ENCODE peak calls at places on chromosome 18, in six cellular contexts. Y, W, L, P, Z and Q are unnamed samples.

GRCh38 chr18:55501594-55502345 is 86.2 kb downstream of the TCF4 start:
- DNase-seq in Y (no peak), W (no peak), L (peak; percentile 59), P (no peak), Z (no peak), Q (no peak)

GRCh38 chr18:68177807-68178702 is 536.9 kb downstream of the TMX3 start:
- DNase-seq in Y (no peak), W (no peak), L (peak; percentile 85), P (peak; percentile 74), Z (no peak), Q (no peak)

GRCh38 chr18:37567061-37567993 is 1.7 kb upstream of the CELF4 start:
- DNase-seq in Y (no peak), W (no peak), L (no peak), P (no peak), Z (no peak), Q (no peak)

GRCh38 chr18:74065366-74065765 is 82.3 kb downstream of the FBXO15 start:
- DNase-seq in Y (no peak), W (no peak), L (no peak), P (no peak), Z (no peak), Q (no peak)

GRCh38 chr18:54260376-54261072 is 8.8 kb upstream of the POLI start:
- DNase-seq in Y (no peak), W (no peak), L (no peak), P (peak; percentile 14), Z (no peak), Q (peak; percentile 68)

GRCh38 chr18:55500316-55501086 is 87.5 kb downstream of the TCF4 start:
- DNase-seq in Y (no peak), W (no peak), L (peak; percentile 92), P (no peak), Z (no peak), Q (no peak)

GRCh38 chr18:57273194-57273593 is 79.2 kb upstream of the ST8SIA3 start:
- DNase-seq in Y (no peak), W (no peak), L (no peak), P (peak; percentile 43), Z (no peak), Q (no peak)

GRCh38 chr18:74946646-74947045 is 262.3 kb downstream of the PTGR3 start:
- DNase-seq in Y (no peak), W (no peak), L (no peak), P (no peak), Z (no peak), Q (no peak)

GRCh38 chr18:10041180-10041579 is 127.4 kb downstream of the VAPA start:
- DNase-seq in Y (no peak), W (no peak), L (peak; percentile 37), P (no peak), Z (no peak), Q (no peak)

GRCh38 chr18:36470896-36471295 is 173.4 kb downstream of the FHOD3 start:
- DNase-seq in Y (no peak), W (no peak), L (no peak), P (no peak), Z (no peak), Q (no peak)

GRCh38 chr18:67612281-67612680 is 95.8 kb upstream of the DSEL start:
- DNase-seq in Y (no peak), W (no peak), L (no peak), P (no peak), Z (no peak), Q (no peak)

GRCh38 chr18:21997207-21998143 is 171.9 kb upstream of the GATA6 start:
- DNase-seq in Y (peak; percentile 25), W (peak; percentile 48), L (peak; percentile 68), P (peak; percentile 48), Z (peak; percentile 65), Q (peak; percentile 69)

GRCh38 chr18:59502899-59503245 is 143.8 kb upstream of the LMAN1 start:
- DNase-seq in Y (no peak), W (no peak), L (no peak), P (no peak), Z (no peak), Q (no peak)

GRCh38 chr18:61765097-61765496 is 127.7 kb downstream of the RNF152 start:
- DNase-seq in Y (no peak), W (no peak), L (no peak), P (no peak), Z (peak; percentile 22), Q (no peak)

GRCh38 chr18:63508634-63509033 is 31.9 kb downstream of the SERPINB5 start:
- DNase-seq in Y (no peak), W (no peak), L (no peak), P (no peak), Z (no peak), Q (no peak)

GRCh38 chr18:9615280-9615797 is 980 bp upstream of the PPP4R1 start:
- DNase-seq in Y (no peak), W (no peak), L (no peak), P (no peak), Z (peak; percentile 33), Q (peak; percentile 28)

GRCh38 chr18:1092228-1092627 is 187.6 kb downstream of the ADCYAP1 start:
- DNase-seq in Y (no peak), W (no peak), L (peak; percentile 1), P (peak; percentile 2), Z (peak; percentile 43), Q (no peak)

GRCh38 chr18:37494406-37494805 is 71.2 kb downstream of the CELF4 start:
- DNase-seq in Y (no peak), W (no peak), L (no peak), P (no peak), Z (no peak), Q (no peak)

GRCh38 chr18:43442571-43442970 is 165.3 kb upstream of the SYT4 start:
- DNase-seq in Y (no peak), W (no peak), L (no peak), P (no peak), Z (no peak), Q (no peak)

GRCh38 chr18:44801796-44802195 is 121.1 kb downstream of the SETBP1 start:
- DNase-seq in Y (no peak), W (no peak), L (no peak), P (no peak), Z (no peak), Q (no peak)
- TF ChIP-seq MAX in Y (no peak), W (no peak), L (no peak), P (no peak), Z (no peak), Q (no peak)

GRCh38 chr18:48667276-48668254 is 128.7 kb downstream of the CTIF start:
- DNase-seq in Y (no peak), W (no peak), L (no peak), P (peak; percentile 23), Z (no peak), Q (no peak)

GRCh38 chr18:48666613-48667012 is 127.8 kb downstream of the CTIF start:
- DNase-seq in Y (no peak), W (no peak), L (no peak), P (no peak), Z (no peak), Q (no peak)

GRCh38 chr18:48663931-48664847 is 125.4 kb downstream of the CTIF start:
- DNase-seq in Y (peak; percentile 60), W (no peak), L (peak; percentile 57), P (peak; percentile 42), Z (peak; percentile 51), Q (peak; percentile 53)

GRCh38 chr18:48663096-48663930 is 124.5 kb downstream of the CTIF start:
- DNase-seq in Y (no peak), W (no peak), L (no peak), P (no peak), Z (no peak), Q (no peak)

DNA sequence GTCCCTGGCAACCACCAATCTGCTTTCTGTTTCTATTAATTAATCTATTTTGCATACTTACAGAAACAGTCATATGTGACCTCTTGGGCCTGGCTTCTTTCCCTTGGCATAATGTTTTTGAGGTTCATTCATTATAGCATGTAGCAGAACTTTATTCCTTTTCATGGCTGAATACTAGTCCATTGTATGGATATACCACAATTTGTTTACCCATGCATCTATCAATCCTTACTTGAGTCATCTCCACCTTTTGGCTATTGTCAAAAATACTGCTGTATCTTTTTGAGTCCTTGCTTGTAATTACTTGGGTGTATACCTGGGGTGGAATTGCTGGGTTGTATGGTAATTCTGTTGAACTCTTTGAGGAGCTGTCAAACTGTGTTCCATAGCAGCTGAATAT is 126.8 kb downstream of the CTIF start:
- DNase-seq in Y (no peak), W (no peak), L (no peak), P (no peak), Z (no peak), Q (no peak)
- H3K4me3 ChIP-seq in Y (no peak overlapping the region), W (no peak overlapping the region), L (no peak overlapping the region), P (no peak overlapping the region), Z (no peak overlapping the region), Q (no peak overlapping the region)

DNA sequence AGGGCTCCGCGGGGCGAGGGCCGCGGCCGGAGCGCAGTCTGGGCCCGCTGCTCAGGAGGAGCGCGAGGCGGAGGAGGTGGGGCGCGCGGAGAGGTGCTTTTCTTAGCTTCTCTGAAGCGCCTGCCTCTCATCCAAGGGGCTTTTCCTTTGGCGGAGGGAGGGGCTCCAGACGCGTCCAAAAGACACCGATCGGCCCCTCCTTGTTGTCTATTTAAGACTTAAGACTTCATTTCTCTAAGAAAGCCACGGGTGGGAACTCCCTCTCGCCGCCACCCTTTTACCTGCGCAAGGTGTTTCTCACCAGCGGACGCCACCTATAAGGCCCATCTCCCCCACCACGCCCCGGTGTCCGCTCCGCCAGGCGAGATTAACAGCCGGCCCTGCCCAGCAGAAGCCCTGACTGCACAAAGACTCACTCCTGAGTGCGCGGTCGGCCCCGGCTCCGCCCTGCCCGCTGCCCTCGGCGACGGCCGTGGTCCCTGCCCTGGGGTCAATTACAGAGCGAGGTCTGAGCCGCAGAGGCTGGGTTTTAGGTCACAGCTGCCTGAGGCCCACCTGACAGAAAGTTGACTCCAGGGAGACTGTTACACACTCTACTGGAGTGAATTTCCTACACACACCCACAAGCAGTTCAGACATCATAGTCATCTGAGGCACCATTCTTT is at the start of gene DSC2:
- DNase-seq in Y (no peak), W (no peak), L (no peak), P (peak; percentile 61), Z (peak; percentile 79), Q (no peak)
- TF ChIP-seq CTCF in Y (peak; percentile 3), W (no peak), L (no peak), P (peak; percentile 8), Z (no peak), Q (no peak)

GRCh38 chr18:28174181-28174906 is 2.6 kb downstream of the CDH2 start:
- DNase-seq in Y (no peak), W (no peak), L (no peak), P (peak; percentile 40), Z (no peak), Q (no peak)
- TF ChIP-seq MAX in Y (no peak), W (no peak), L (no peak), P (no peak), Z (no peak), Q (no peak)

GRCh38 chr18:4755848-4756247 is 300.7 kb upstream of the DLGAP1 start:
- DNase-seq in Y (no peak), W (no peak), L (no peak), P (no peak), Z (no peak), Q (no peak)
- H3K4me3 ChIP-seq in Y (no peak overlapping the region), W (no peak overlapping the region), L (no peak overlapping the region), P (no peak overlapping the region), Z (no peak overlapping the region), Q (no peak overlapping the region)

DNA sequence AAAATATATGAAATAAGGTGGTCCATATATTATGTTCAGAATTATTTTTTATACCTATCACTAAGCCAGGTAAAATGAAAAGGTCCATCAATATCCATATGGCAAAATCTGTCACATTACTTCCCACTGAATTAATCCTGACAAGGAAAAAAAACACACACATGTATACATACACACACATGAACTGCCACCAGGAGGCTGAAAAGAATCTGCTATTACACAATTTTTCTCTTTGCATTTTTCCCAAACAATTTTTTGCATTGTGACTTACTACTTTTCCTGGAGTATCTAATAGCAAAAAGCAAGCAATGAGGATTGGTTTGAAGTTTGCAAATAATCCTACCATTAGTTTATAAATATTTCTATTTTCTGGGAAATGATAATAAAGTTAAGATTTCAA is 128.2 kb upstream of the CD226 start:
- DNase-seq in Y (no peak), W (no peak), L (no peak), P (no peak), Z (no peak), Q (no peak)
- TF ChIP-seq CTCF in Y (no peak), W (no peak), L (no peak), P (no peak), Z (no peak), Q (no peak)